ENCODE peak calls at places on chromosomes 7 and 10, in four cellular contexts. U is mucosa of descending colon, C is AG20443, I is T1000. Q is an unnamed sample.

GRCh38 chr10:16884485-16884884 is 67.3 kb upstream of the RSU1 start:
- DNase-seq in U (no peak), C (no peak), I (no peak), Q (no peak)

GRCh38 chr10:116708386-116708785 is 34.0 kb downstream of the HSPA12A start:
- DNase-seq in U (no peak), C (peak; percentile 93), I (no peak), Q (no peak)

GRCh38 chr7:78607099-78607498 is 808.5 kb downstream of the PHTF2 start:
- DNase-seq in U (no peak), C (no peak), I (no peak), Q (no peak)

GRCh38 chr10:121873236-121873635 is 54.6 kb downstream of the ATE1 start:
- DNase-seq in U (no peak), C (no peak), I (no peak), Q (no peak)

GRCh38 chr7:128781851-128782250 is 6.3 kb upstream of the OPN1SW start:
- DNase-seq in U (no peak), C (peak; percentile 40), I (no peak), Q (no peak)

GRCh38 chr7:8160810-8161209 is 101.2 kb downstream of the ICA1 start:
- DNase-seq in U (no peak), C (no peak), I (no peak), Q (no peak)

GRCh38 chr10:115094605-115095004 is 1.4 kb downstream of the ATRNL1 start:
- DNase-seq in U (no peak), C (no peak), I (no peak), Q (no peak)

GRCh38 chr7:25025218-25025671 is 45.3 kb upstream of the OSBPL3 start:
- DNase-seq in U (no peak), C (peak; percentile 76), I (peak; percentile 6), Q (no peak)

GRCh38 chr10:44985175-44985681 is 6.6 kb upstream of the DEPP1 start:
- DNase-seq in U (no peak), C (no peak), I (no peak), Q (no peak)

GRCh38 chr10:11225935-11226334 is 208.3 kb downstream of the CELF2 start:
- DNase-seq in U (peak; percentile 64), C (no peak), I (no peak), Q (peak; percentile 49)

GRCh38 chr7:137628211-137628610 is 218.6 kb downstream of the DGKI start:
- DNase-seq in U (no peak), C (no peak), I (no peak), Q (no peak)

GRCh38 chr10:69467928-69468770 is 16.9 kb downstream of the TSPAN15 start:
- DNase-seq in U (no peak), C (no peak), I (no peak), Q (no peak)

GRCh38 chr10:97731346-97732051 is 5.4 kb upstream of the ZFYVE27 start:
- DNase-seq in U (peak; percentile 89), C (peak; percentile 75), I (peak; percentile 70), Q (peak; percentile 84)

GRCh38 chr10:93336110-93336509 is 146.0 kb downstream of the MYOF start:
- DNase-seq in U (no peak), C (no peak), I (no peak), Q (no peak)

GRCh38 chr7:2101630-2102374 is 130.9 kb downstream of the MAD1L1 start:
- DNase-seq in U (no peak), C (no peak), I (no peak), Q (no peak)

GRCh38 chr10:78211476-78212110 is 177.9 kb downstream of the RPS24 start:
- DNase-seq in U (peak; percentile 33), C (peak; percentile 74), I (peak; percentile 21), Q (no peak)

GRCh38 chr10:128062837-128063563 is 63.2 kb downstream of the MKI67 start:
- DNase-seq in U (peak; percentile 45), C (no peak), I (no peak), Q (no peak)

Q was measured in colonic mucosa.